ENCODE peak calls at places on chromosomes 11 and 22, in four cellular contexts. N, I, H and O are unnamed samples.
A peak's percentile ranks its signal among the peaks of the same experiment; 100 is the strongest.

GRCh38 chr11:93033093-93033492 is 63.6 kb downstream of the MTNR1B start:
- DNase-seq in N (no peak), I (no peak), H (no peak), O (no peak)

GRCh38 chr11:128492903-128493569 is 94.3 kb downstream of the ETS1 start:
- DNase-seq in N (no peak), I (no peak), H (no peak), O (peak; percentile 48)

GRCh38 chr22:32389685-32390084 is 22.4 kb downstream of the RTCB start:
- DNase-seq in N (no peak), I (peak; percentile 15), H (no peak), O (no peak)

GRCh38 chr11:94325681-94326080 is 21.3 kb downstream of the IZUMO1R start:
- DNase-seq in N (peak; percentile 18), I (no peak), H (no peak), O (no peak)

GRCh38 chr22:29820941-29821789 is 16.9 kb downstream of the ASCC2 start:
- DNase-seq in N (peak; percentile 46), I (peak; percentile 83), H (peak; percentile 51), O (peak; percentile 80)

GRCh38 chr11:108131993-108132392 is 10.6 kb downstream of the ACAT1 start:
- DNase-seq in N (no peak), I (no peak), H (no peak), O (peak; percentile 62)

GRCh38 chr11:33005175-33005574 is 10.5 kb upstream of the DEPDC7 start:
- DNase-seq in N (no peak), I (no peak), H (no peak), O (no peak)

GRCh38 chr11:36056160-36056751 is 112.4 kb downstream of the LDLRAD3 start:
- DNase-seq in N (peak; percentile 25), I (no peak), H (no peak), O (peak; percentile 25)

GRCh38 chr22:45131749-45132148 is 32.0 kb upstream of the NUP50 start:
- DNase-seq in N (no peak), I (no peak), H (no peak), O (no peak)

GRCh38 chr11:47154738-47155570 is 21.7 kb downstream of the ARFGAP2 start:
- DNase-seq in N (no peak), I (no peak), H (no peak), O (no peak)

GRCh38 chr11:34263462-34264186 is 94.2 kb downstream of the ABTB2 start:
- DNase-seq in N (peak; percentile 62), I (peak; percentile 92), H (no peak), O (peak; percentile 70)

GRCh38 chr11:5605849-5606248 is 9.4 kb downstream of the TRIM6 start:
- DNase-seq in N (no peak), I (peak; percentile 83), H (no peak), O (peak; percentile 87)

GRCh38 chr11:91653091-91653754 is 571.4 kb upstream of the FAT3 start:
- DNase-seq in N (no peak), I (peak; percentile 3), H (no peak), O (no peak)

GRCh38 chr22:19239464-19239863 is 52.1 kb downstream of the CLTCL1 start:
- DNase-seq in N (no peak), I (no peak), H (no peak), O (no peak)

GRCh38 chr11:2312232-2313042 is 10.6 kb downstream of the TSPAN32 start:
- DNase-seq in N (no peak), I (peak; percentile 69), H (no peak), O (peak; percentile 56)

GRCh38 chr11:66311965-66312548 is 4.8 kb downstream of the CD248 start:
- DNase-seq in N (peak; percentile 93), I (peak; percentile 97), H (peak; percentile 71), O (peak; percentile 87)

GRCh38 chr11:33912405-33913361 is 20.8 kb upstream of the LMO2 start:
- DNase-seq in N (peak; percentile 41), I (peak; percentile 85), H (no peak), O (peak; percentile 90)

GRCh38 chr11:77081381-77081851 is 14.6 kb downstream of the CAPN5 start:
- DNase-seq in N (no peak), I (no peak), H (no peak), O (no peak)

GRCh38 chr11:109241988-109242387 is 180.0 kb upstream of the C11orf87 start:
- DNase-seq in N (no peak), I (no peak), H (no peak), O (peak; percentile 7)

GRCh38 chr11:10666556-10666955 is 27.0 kb downstream of the IRAG1 start:
- DNase-seq in N (no peak), I (peak; percentile 67), H (no peak), O (peak; percentile 35)

GRCh38 chr11:84855846-84856245 is 771.3 kb downstream of the DLG2 start:
- DNase-seq in N (no peak), I (peak; percentile 44), H (no peak), O (peak; percentile 81)

GRCh38 chr11:3002346-3002745 is 10.2 kb upstream of the NAP1L4 start:
- DNase-seq in N (no peak), I (no peak), H (no peak), O (no peak)

GRCh38 chr11:65315204-65315865 is 669 bp downstream of the CDC42EP2 start:
- DNase-seq in N (peak; percentile 74), I (peak; percentile 76), H (no peak), O (peak; percentile 75)

GRCh38 chr22:44584256-44584902 is 86.3 kb upstream of the RTL6 start:
- DNase-seq in N (no peak), I (no peak), H (no peak), O (no peak)

GRCh38 chr11:110098645-110099044 is 5.5 kb downstream of the ZC3H12C start:
- DNase-seq in N (no peak), I (no peak), H (no peak), O (no peak)

GRCh38 chr11:66868726-66869291 is 11.9 kb downstream of the LRFN4 start:
- DNase-seq in N (peak; percentile 89), I (no peak), H (no peak), O (no peak)

GRCh38 chr11:76033699-76034098 is 172.6 kb downstream of the WNT11 start:
- DNase-seq in N (no peak), I (no peak), H (no peak), O (no peak)

GRCh38 chr11:69442807-69443137 is 38.7 kb upstream of the LINC01488 start:
- DNase-seq in N (no peak), I (peak; percentile 62), H (no peak), O (peak; percentile 88)

GRCh38 chr22:38728899-38729796 is 23.4 kb downstream of the GTPBP1 start:
- DNase-seq in N (no peak), I (no peak), H (no peak), O (no peak)
- H3K4me3 ChIP-seq in N (no peak overlapping the region), I (no peak overlapping the region), H (no peak overlapping the region), O (no peak overlapping the region)

GRCh38 chr11:29530961-29531360 is 485.9 kb downstream of the KCNA4 start:
- DNase-seq in N (no peak), I (no peak), H (no peak), O (no peak)

DNA sequence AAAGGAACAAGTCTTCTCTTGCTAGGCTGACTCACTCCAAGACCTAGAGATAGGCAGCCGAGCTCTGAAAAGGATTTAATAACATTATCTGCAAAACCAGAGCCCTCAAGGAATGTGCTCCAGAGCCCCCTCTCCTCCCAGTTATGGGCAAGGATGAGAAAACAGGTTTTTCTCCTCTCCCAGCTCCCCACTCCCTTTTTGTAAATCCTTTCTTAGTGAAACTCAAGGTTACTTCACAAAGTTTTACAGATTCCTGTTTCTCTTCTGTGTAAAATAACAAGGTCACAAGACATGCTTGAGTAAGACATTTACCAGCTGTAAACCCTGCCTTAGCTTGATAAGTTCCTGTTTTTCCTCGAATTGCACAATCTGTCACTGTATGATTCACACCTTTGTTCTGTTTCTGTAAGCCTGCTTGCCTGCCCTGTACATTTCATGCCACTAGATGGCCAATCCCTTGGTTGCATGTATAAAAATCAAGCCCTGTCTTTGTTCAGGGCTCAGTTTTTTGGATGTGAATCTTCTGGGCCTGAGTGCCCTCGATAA is 489.4 kb downstream of the KCNA4 start:
- DNase-seq in N (peak; percentile 4), I (peak; percentile 69), H (no peak), O (peak; percentile 80)
- TF ChIP-seq CTCF in N (peak; percentile 27), I (peak; percentile 58), H (no peak), O (peak; percentile 54)

GRCh38 chr22:37105990-37106389 is 3.5 kb downstream of the TMPRSS6 start:
- DNase-seq in N (no peak), I (no peak), H (no peak), O (no peak)

GRCh38 chr22:37103151-37103550 is 6.4 kb downstream of the TMPRSS6 start:
- DNase-seq in N (no peak), I (no peak), H (no peak), O (no peak)

GRCh38 chr22:37103696-37104452 is 5.6 kb downstream of the TMPRSS6 start:
- DNase-seq in N (no peak), I (no peak), H (no peak), O (no peak)

GRCh38 chr22:37107779-37108621 is 1.5 kb downstream of the TMPRSS6 start:
- DNase-seq in N (no peak), I (no peak), H (no peak), O (no peak)

DNA sequence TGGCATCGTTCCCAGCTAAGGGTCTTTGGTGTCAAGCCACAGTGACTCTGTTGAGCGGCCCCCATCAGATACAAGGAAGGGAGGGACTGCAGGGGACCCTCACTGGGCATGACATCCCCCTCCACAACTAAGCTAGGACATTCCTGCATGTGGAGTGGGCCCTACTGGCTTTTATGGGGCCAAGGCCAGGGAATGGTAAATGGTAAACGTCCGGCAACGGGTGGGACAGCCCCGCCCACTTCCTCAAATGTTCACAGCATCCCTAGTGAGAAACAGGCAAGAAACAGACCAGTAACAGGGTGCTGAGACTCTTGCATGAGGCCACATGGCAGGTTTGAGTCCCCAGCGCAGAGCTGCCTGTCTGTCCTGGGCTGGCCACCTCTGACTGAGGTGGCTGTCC is 4.4 kb downstream of the TMPRSS6 start:
- DNase-seq in N (no peak), I (no peak), H (no peak), O (no peak)
- H3K4me3 ChIP-seq in N (no peak overlapping the region), I (no peak overlapping the region), H (no peak overlapping the region), O (no peak overlapping the region)

DNA sequence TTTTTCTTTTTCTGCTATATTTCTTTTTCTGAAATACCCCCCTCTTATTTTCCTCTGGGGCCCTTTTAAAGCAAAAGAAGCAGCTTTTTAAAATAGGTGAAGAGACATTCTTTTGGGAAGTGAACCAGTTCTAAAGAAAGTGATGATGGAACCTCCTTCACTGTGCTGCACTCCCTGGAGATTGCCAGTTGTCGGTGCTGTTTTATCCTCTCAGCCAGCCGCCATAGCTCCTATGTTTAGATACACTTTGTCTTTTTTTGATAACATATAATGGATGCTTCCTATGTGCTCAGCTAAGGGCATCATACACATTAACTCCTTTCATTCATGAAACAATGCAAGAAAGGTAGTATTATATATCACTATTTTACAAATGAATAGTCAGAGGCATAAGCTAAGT is 14.0 kb downstream of the CFAP300 start:
- DNase-seq in N (no peak), I (peak; percentile 22), H (no peak), O (no peak)
- TF ChIP-seq CTCF in N (no peak), I (peak; percentile 43), H (no peak), O (no peak)

DNA sequence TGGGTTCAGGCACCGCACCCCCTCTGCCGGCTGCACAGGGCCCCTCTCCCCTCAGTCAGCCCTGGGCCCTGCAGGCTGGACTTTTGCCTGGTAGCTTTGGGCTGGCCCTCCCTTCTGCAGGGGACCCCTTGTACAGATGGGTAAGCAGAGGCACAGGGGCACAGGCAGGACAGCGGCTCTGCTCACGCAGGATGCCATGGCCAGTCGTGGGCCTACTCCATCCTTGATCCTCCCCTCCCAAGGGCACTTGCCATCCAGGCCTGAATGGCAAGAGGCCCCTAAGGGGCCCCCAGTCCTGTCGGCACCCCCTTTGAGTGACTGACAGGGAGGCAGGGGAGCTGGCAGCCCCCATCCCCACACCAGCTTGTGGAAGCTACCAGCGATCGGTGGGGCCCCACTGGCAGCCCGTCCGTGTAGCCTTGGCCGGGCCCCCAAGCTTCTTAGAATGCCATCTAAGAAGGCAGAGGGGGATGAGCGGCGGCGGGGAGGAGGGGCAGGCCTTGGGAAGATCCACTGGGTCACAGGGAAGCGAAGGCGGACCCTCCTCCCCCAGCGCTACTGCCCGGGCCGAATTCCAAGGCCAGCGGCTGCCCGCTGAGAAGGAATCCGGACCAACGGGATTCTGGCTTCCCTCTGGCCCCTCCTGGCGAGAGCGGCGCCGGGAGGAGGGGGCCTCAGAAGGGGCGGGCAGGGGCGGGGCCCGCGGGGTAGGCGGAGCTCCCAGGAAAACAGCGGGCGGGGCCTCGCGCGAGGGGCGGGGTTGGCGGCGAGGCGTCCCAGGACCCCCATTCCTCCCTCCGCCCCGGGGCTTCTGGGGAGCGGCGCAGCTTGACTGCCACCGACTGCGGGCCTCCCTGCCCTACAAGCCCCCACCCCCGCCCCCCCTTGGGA is 6.8 kb upstream of the CHKA start:
- DNase-seq in N (no peak), I (peak; percentile 83), H (no peak), O (peak; percentile 50)
- H3K4me3 ChIP-seq in N (no peak overlapping the region), I (peak overlapping the region; percentile 35), H (peak overlapping the region; percentile 63), O (peak overlapping the region; percentile 49)